ENCODE peak calls at places on chromosomes 4 and X, in nine cellular contexts. Z, S, H, D, U, V, A, K and X are unnamed samples. For H3K27me3, the result is how much of the 10 kb centered on the place peaks cover.

GRCh38 chr4:159070742-159071141 is 32.1 kb upstream of the RAPGEF2 start:
- DNase-seq in V (no peak), U (no peak), A (peak), D (peak), H (peak), S (no peak), Z (no peak), K (no peak), X (no peak)

GRCh38 chr4:19010766-19011165 is 989.2 kb upstream of the LCORL start:
- DNase-seq in H (no peak), A (no peak), V (no peak), U (no peak), K (no peak), D (no peak), Z (no peak), S (no peak), X (peak)

GRCh38 chr4:111037591-111037990 is 414.7 kb upstream of the PITX2 start:
- DNase-seq in D (no peak), K (no peak), U (no peak), S (no peak), A (no peak), H (no peak), V (no peak), Z (no peak), X (no peak)

GRCh38 chr4:8851321-8852117 is 20.1 kb downstream of the HMX1 start:
- DNase-seq in S (no peak), V (no peak), K (no peak), H (no peak), Z (no peak), D (peak), U (no peak), A (no peak), X (no peak)

GRCh38 chr4:28341784-28342183 is 1481.1 kb downstream of the STIM2 start:
- DNase-seq in S (no peak), U (no peak), V (no peak), Z (no peak), A (no peak), K (no peak), D (no peak), H (no peak), X (no peak)

GRCh38 chrX:154542723-154543424 is 3.8 kb downstream of the G6PD start:
- DNase-seq in U (peak), H (no peak), D (no peak), Z (no peak), V (peak), S (no peak), A (no peak), K (no peak), X (no peak)

GRCh38 chrX:38675856-38676255 is 114.5 kb downstream of the TSPAN7 start:
- DNase-seq in H (no peak), D (no peak), V (no peak), K (no peak), U (no peak), Z (no peak), S (no peak), A (no peak), X (no peak)

GRCh38 chr4:127997534-127998388 is 32.6 kb downstream of the ABHD18 start:
- DNase-seq in U (no peak), A (peak), Z (no peak), D (no peak), K (no peak), H (peak), V (no peak), S (peak), X (no peak)

GRCh38 chrX:108139303-108139702 is 47.7 kb downstream of the ATG4A start:
- DNase-seq in A (no peak), Z (no peak), V (no peak), H (peak), D (no peak), S (peak), K (no peak), U (no peak), X (no peak)

GRCh38 chrX:125094901-125095300 is 224.8 kb upstream of the TEX13C start:
- DNase-seq in V (no peak), K (no peak), U (no peak), A (no peak), Z (no peak), H (no peak), S (no peak), D (no peak), X (no peak)

GRCh38 chr4:75800972-75801371 is 76.6 kb downstream of the USO1 start:
- DNase-seq in Z (no peak), V (no peak), U (no peak), D (no peak), A (peak), H (peak), K (no peak), S (no peak), X (no peak)

GRCh38 chr4:100907465-100908454 is 389.9 kb upstream of the EMCN start:
- DNase-seq in S (no peak), D (no peak), K (no peak), H (peak), U (no peak), Z (no peak), V (no peak), A (peak), X (no peak)

GRCh38 chr4:53908661-53909078 is 155.7 kb downstream of the CHIC2 start:
- DNase-seq in A (peak), S (peak), H (peak), D (no peak), K (no peak), V (no peak), U (peak), Z (no peak), X (no peak)

GRCh38 chrX:132615396-132616131 is 126.7 kb upstream of the MBNL3 start:
- DNase-seq in V (peak), A (peak), H (peak), S (no peak), U (no peak), Z (no peak), K (no peak), D (no peak), X (peak)

GRCh38 chr4:163548481-163549243 is 54.2 kb downstream of the TMA16 start:
- DNase-seq in A (peak), Z (no peak), H (peak), K (no peak), U (no peak), D (no peak), S (no peak), V (peak), X (no peak)

GRCh38 chr4:51942108-51942832 is 77.9 kb downstream of the LRRC66 start:
- DNase-seq in V (no peak), S (no peak), A (no peak), U (no peak), D (no peak), K (no peak), H (peak), Z (no peak), X (no peak)

GRCh38 chr4:102627831-102628523 is 126.8 kb downstream of the NFKB1 start:
- DNase-seq in U (no peak), Z (no peak), D (peak), V (no peak), S (no peak), A (peak), H (peak), K (no peak), X (no peak)

GRCh38 chrX:1824855-1825254 is 210.0 kb downstream of the ASMT start:
- DNase-seq in V (no peak), Z (no peak), A (no peak), S (no peak), D (no peak), H (no peak), U (no peak), K (no peak), X (no peak)

GRCh38 chr4:164293181-164293580 is 460.8 kb upstream of the SMIM31 start:
- DNase-seq in A (no peak), K (no peak), S (no peak), U (no peak), D (no peak), Z (no peak), H (no peak), V (no peak), X (no peak)

GRCh38 chrX:113804293-113804692 is 779.6 kb upstream of the HTR2C start:
- DNase-seq in H (no peak), S (no peak), A (no peak), V (no peak), Z (no peak), U (no peak), K (no peak), D (no peak), X (peak)

GRCh38 chr4:156705291-156705690 is 266.3 kb downstream of the PDGFC start:
- DNase-seq in Z (no peak), U (no peak), A (peak), H (peak), K (no peak), D (no peak), V (no peak), S (no peak), X (no peak)
- H3K27me3 ChIP-seq in Z (under half), U (under half), A (under half), H (under half), K (under half), D (under half), V (under half), S (under half), X (under half)

GRCh38 chr4:174156239-174156826 is 127.1 kb downstream of the FBXO8 start:
- DNase-seq in S (peak), Z (no peak), A (peak), K (no peak), U (no peak), D (no peak), H (peak), V (no peak), X (peak)

GRCh38 chr4:174152717-174153466 is 130.6 kb downstream of the FBXO8 start:
- DNase-seq in U (no peak), V (no peak), H (no peak), Z (no peak), A (no peak), K (no peak), S (no peak), D (no peak), X (no peak)

GRCh38 chr4:174154455-174154854 is 129.0 kb downstream of the FBXO8 start:
- DNase-seq in S (no peak), A (peak), H (peak), D (no peak), V (no peak), U (no peak), K (no peak), Z (no peak), X (no peak)

GRCh38 chr4:174157106-174157607 is 126.3 kb downstream of the FBXO8 start:
- DNase-seq in K (no peak), Z (no peak), S (no peak), A (no peak), H (no peak), U (no peak), V (no peak), D (no peak), X (no peak)
- H3K27me3 ChIP-seq in K (under half), Z (under half), S (under half), A (under half), H (under half), U (under half), V (under half), D (under half), X (under half)

GRCh38 chrX:136457303-136457917 is 30.3 kb upstream of the BRS3 start:
- DNase-seq in S (no peak), K (no peak), D (no peak), Z (no peak), V (no peak), U (no peak), A (no peak), H (no peak), X (no peak)
- H3K27me3 ChIP-seq in S (under half), K (under half), D (under half), Z (under half), V (under half), U (under half), A (under half), H (under half), X (under half)

DNA sequence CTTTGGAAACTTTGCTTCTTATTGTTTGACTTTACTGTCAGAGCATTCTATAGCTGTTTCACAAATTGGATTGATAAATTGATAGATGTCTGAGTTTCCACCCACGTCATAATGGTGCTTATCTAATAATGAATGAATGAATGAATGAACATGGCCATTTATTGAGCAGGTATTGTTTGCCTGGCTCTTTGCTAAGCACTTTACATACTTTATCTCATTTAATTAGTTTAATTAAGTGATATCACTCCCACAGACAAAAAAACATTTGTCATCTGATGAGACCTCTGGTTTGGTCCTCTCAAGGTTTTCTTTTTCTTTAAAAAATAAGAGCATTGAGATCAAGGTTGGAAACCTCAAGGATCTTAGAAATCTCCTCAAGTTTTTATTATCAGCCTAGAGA is 2.8 kb downstream of the FRAS1 start:
- DNase-seq in S (no peak), U (no peak), K (no peak), H (no peak), V (no peak), A (no peak), D (no peak), Z (no peak), X (no peak)
- H3K27me3 ChIP-seq in S (under half), U (under half), K (under half), H (under half), V (under half), A (under half), D (under half), Z (under half), X (under half)

DNA sequence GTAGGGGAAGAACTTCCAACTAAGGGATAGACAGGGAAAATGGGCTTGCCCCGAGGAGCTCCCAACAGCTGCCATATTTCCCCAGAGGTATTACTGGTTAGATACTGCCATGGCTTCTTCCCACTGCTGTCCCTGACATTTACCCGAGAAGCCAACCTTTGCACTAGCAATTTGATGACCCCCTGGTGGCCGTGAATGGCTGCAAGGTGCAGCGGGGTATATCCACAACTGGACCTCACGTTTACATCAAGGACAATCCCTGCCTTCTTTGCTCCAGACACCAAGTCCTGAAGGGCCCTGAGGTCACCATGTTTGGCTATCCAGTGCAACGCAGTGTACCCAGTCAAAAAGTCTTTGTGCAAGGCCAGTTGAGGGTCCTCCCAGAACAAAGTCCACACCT is 2.3 kb downstream of the SOWAHB start:
- DNase-seq in A (no peak), Z (no peak), D (no peak), H (no peak), K (no peak), V (no peak), U (no peak), S (no peak), X (no peak)
- H3K27me3 ChIP-seq in A (under half), Z (under half), D (under half), H (under half), K (under half), V (under half), U (under half), S (under half), X (half or more)

GRCh38 chr4:57462843-57463242 is 352.7 kb upstream of the IGFBP7 start:
- DNase-seq in A (no peak), U (no peak), S (no peak), V (no peak), K (no peak), D (no peak), H (no peak), Z (no peak), X (no peak)
- H3K27me3 ChIP-seq in A (under half), U (under half), S (under half), V (under half), K (under half), D (under half), H (under half), Z (under half), X (under half)